ENCODE peak calls at places on chromosomes 12 and 14, in six cellular contexts. W is PC-3, D is suprapubic skin, L is HCT116, R is heart left ventricle, O is A549. F is an unnamed sample. For H3K4me1, the result is how much of the 10 kb centered on the place peaks cover.

GRCh38 chr12:113162102-113163029 is 12.8 kb downstream of the CFAP73 start:
- DNase-seq in R (no peak), O (no peak), L (no peak), D (no peak), W (peak), F (no peak)

GRCh38 chr12:114692558-114693531 is 8.9 kb upstream of the TBX3 start:
- DNase-seq in O (no peak), R (no peak), W (peak), L (no peak), D (no peak), F (peak)

GRCh38 chr12:115468087-115468510 is 784.1 kb upstream of the TBX3 start:
- DNase-seq in L (no peak), D (no peak), W (peak), R (peak), O (peak), F (peak)

GRCh38 chr12:124428136-124428791 is 133.4 kb downstream of the RFLNA start:
- DNase-seq in R (peak), W (no peak), O (no peak), L (no peak), D (no peak), F (no peak)

GRCh38 chr12:109302358-109302757 is 6.7 kb downstream of the FOXN4 start:
- DNase-seq in R (no peak), W (peak), D (no peak), O (peak), L (no peak), F (peak)

GRCh38 chr14:91228112-91229004 is 16.1 kb downstream of the GPR68 start:
- DNase-seq in R (no peak), L (no peak), O (no peak), W (peak), D (no peak), F (peak)

GRCh38 chr12:93563807-93564538 is 8.5 kb upstream of the SOCS2 start:
- DNase-seq in D (no peak), R (no peak), W (peak), L (peak), O (peak), F (peak)

GRCh38 chr12:98896938-98897337 is 251.8 kb downstream of the APAF1 start:
- DNase-seq in L (no peak), W (no peak), O (no peak), R (no peak), D (no peak), F (no peak)

GRCh38 chr12:6276936-6277615 is 33.4 kb upstream of the PLEKHG6 start:
- DNase-seq in O (peak), D (no peak), W (peak), L (no peak), R (no peak), F (peak)

GRCh38 chr14:34713122-34713680 is 1.2 kb downstream of the CFL2 start:
- DNase-seq in D (no peak), O (no peak), L (no peak), R (no peak), W (no peak), F (no peak)
- H3K4me3 ChIP-seq in D (peak), O (peak), L (peak), R (peak), W (peak), F (peak)

DNA sequence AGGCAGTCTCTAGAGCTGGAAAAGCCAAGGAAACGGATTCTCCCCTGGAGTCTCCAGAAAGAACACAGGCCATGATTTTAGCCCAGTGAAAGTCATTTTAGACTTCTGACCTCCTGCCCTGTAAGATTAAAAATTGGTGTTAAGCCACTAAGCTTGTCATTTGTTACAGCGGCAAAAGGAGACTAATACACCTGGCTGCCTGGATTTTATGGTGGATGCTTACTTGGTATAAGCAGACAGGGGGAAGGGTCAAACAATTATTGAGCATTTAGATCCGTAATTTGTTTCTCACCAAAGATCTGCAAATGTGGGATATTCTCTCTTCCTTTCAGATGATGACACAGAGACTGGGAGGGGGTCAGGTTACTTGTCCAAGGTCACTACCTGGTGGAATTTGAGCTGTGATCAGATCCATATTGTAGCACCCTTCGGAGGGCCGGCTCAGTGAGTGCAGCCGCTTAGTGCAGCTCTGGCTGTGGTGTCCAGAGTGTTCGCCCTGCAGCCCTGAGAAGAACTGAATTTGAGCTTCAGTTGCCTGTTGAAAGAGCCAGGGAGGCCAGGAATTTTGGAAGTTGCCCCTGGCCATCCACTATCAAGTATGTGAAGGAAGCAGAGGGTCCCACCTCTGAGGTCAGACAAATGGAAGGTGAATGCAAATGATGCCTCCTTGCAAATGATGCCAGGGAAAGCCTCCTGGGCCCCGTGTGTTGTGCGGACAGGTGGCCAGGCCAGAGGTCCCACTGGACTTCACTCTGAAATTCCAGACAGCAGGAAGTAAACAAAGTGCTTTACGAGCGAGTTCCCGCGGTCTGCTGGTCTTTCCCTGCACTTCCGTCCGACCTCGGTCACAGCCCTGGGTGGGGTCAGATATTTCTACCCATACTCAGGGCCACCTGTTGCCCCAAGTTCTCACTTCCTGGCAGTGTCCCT is 15.1 kb downstream of the GLRX5 start:
- DNase-seq in D (no peak), O (no peak), R (no peak), W (no peak), L (no peak), F (no peak)
- H3K27ac ChIP-seq in D (no peak), O (no peak), R (no peak), W (no peak), L (no peak), F (no peak)

GRCh38 chr12:116892318-116892717 is 11.1 kb upstream of the HRK start:
- DNase-seq in R (no peak), O (peak), W (peak), D (no peak), L (no peak), F (no peak)

GRCh38 chr12:116890330-116890729 is 9.1 kb upstream of the HRK start:
- DNase-seq in O (no peak), L (no peak), W (no peak), R (no peak), D (no peak), F (no peak)

GRCh38 chr12:116887897-116888296 is 6.7 kb upstream of the HRK start:
- DNase-seq in W (no peak), L (no peak), R (no peak), O (no peak), D (no peak), F (no peak)

GRCh38 chr12:116892741-116893140 is 11.5 kb upstream of the HRK start:
- DNase-seq in R (no peak), D (no peak), L (no peak), O (no peak), W (no peak), F (no peak)

GRCh38 chr12:116891019-116891418 is 9.8 kb upstream of the HRK start:
- DNase-seq in R (no peak), L (no peak), O (no peak), W (no peak), D (no peak), F (no peak)
- H3K4me1 ChIP-seq in R (under half), L (under half), O (under half), W (under half), D (under half), F (under half)

GRCh38 chr12:57620936-57621496 is 9.8 kb downstream of the ARHGEF25 start:
- DNase-seq in D (no peak), W (no peak), R (no peak), L (no peak), O (no peak), F (no peak)

GRCh38 chr12:57622293-57623245 is 10.4 kb downstream of the B4GALNT1 start:
- DNase-seq in D (peak), O (no peak), L (no peak), R (no peak), W (no peak), F (no peak)

GRCh38 chr12:57620245-57620935 is 9.2 kb downstream of the ARHGEF25 start:
- DNase-seq in W (no peak), O (no peak), R (no peak), D (peak), L (no peak), F (no peak)

GRCh38 chr12:57623385-57623784 is 9.6 kb downstream of the B4GALNT1 start:
- DNase-seq in O (no peak), L (no peak), R (no peak), W (no peak), D (no peak), F (no peak)

GRCh38 chr12:57621497-57622292 is 10.5 kb downstream of the ARHGEF25 start:
- DNase-seq in R (peak), L (peak), W (peak), D (no peak), O (peak), F (no peak)
- H3K4me3 ChIP-seq in R (peak), L (no peak), W (no peak), D (peak), O (peak), F (peak)

GRCh38 chr14:93956514-93957332 is 19.6 kb downstream of the ASB2 start:
- DNase-seq in D (no peak), L (no peak), O (no peak), R (peak), W (no peak), F (no peak)
- H3K27ac ChIP-seq in D (no peak), L (no peak), O (peak), R (peak), W (no peak), F (no peak)

GRCh38 chr12:68614105-68614679 is 3.5 kb downstream of the RAP1B start:
- DNase-seq in O (no peak), D (no peak), W (peak), R (no peak), L (no peak), F (no peak)
- H3K4me1 ChIP-seq in O (half or more), D (half or more), W (half or more), R (under half), L (under half), F (half or more)

GRCh38 chr14:41609704-41610183 is 3.1 kb downstream of the LRFN5 start:
- DNase-seq in D (peak), R (peak), L (no peak), O (peak), W (peak), F (no peak)
- H3K4me3 ChIP-seq in D (peak), R (peak), L (no peak), O (peak), W (peak), F (no peak)

DNA sequence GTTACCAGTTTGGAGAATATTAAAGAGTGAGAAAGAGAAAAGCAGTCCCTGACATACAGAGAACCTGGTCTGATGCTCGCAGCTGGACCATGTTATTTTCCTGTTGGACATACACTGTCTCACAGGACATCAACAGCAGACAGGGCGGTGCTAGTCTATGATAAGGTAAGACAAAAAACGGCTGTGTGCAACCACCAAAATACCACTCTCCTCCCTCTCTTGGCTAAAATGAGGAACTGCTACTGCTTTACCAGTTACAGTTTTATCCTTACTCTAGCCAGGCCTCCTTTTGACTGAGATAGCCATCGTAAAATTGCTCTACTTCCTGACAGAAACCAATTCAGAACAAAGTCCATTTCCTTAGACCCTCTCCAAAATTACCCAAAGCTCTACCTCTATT is 47.0 kb upstream of the ERGIC2 start:
- DNase-seq in L (peak), W (peak), R (no peak), O (peak), D (no peak), F (no peak)
- H3K27ac ChIP-seq in L (no peak), W (peak), R (no peak), O (no peak), D (no peak), F (peak)

GRCh38 chr12:55707841-55708694 is at the start of gene ITGA7:
- DNase-seq in D (no peak), R (peak), O (no peak), W (peak), L (no peak), F (no peak)
- H3K4me1 ChIP-seq in D (under half), R (under half), O (under half), W (under half), L (under half), F (under half)